ENCODE peak calls at places on chromosomes 1 and 21, in nine cellular contexts. W, X, L, M, Y, T, C, V and E are unnamed samples.

GRCh38 chr21:15004721-15005370 is 60.0 kb downstream of the NRIP1 start:
- DNase-seq in W (no peak), X (peak), L (no peak), M (no peak), Y (no peak), T (no peak), C (no peak), V (no peak), E (no peak)

GRCh38 chr1:204630460-204630905 is 55.1 kb downstream of the LRRN2 start:
- DNase-seq in W (no peak), X (no peak), L (no peak), M (no peak), Y (no peak), T (no peak), C (no peak), V (no peak), E (no peak)

GRCh38 chr21:39221997-39222486 is 38.8 kb upstream of the PSMG1 start:
- DNase-seq in W (no peak), X (no peak), L (no peak), M (no peak), Y (no peak), T (no peak), C (no peak), V (no peak), E (no peak)

GRCh38 chr1:152827173-152827572 is at the start of gene LCE1A:
- DNase-seq in W (no peak), X (no peak), L (no peak), M (no peak), Y (no peak), T (no peak), C (no peak), V (no peak), E (no peak)

GRCh38 chr1:71231751-71232150 is 150.9 kb upstream of the ZRANB2 start:
- DNase-seq in W (no peak), X (peak), L (no peak), M (no peak), Y (no peak), T (no peak), C (peak), V (no peak), E (no peak)

GRCh38 chr1:119294728-119295127 is 73.9 kb upstream of the HAO2 start:
- DNase-seq in W (no peak), X (no peak), L (no peak), M (no peak), Y (no peak), T (no peak), C (no peak), V (no peak), E (no peak)

GRCh38 chr21:45974073-45975016 is 7.2 kb upstream of the COL6A1 start:
- DNase-seq in W (peak), X (peak), L (peak), M (no peak), Y (peak), T (peak), C (peak), V (peak), E (no peak)

GRCh38 chr1:231200417-231201031 is 38.7 kb downstream of the TRIM67 start:
- DNase-seq in W (no peak), X (peak), L (no peak), M (no peak), Y (no peak), T (peak), C (peak), V (no peak), E (no peak)

GRCh38 chr1:154745286-154745731 is 124.8 kb downstream of the KCNN3 start:
- DNase-seq in W (peak), X (peak), L (peak), M (no peak), Y (no peak), T (no peak), C (no peak), V (no peak), E (no peak)

GRCh38 chr1:182197555-182197954 is 136.0 kb upstream of the ZNF648 start:
- DNase-seq in W (peak), X (peak), L (no peak), M (no peak), Y (no peak), T (no peak), C (no peak), V (peak), E (no peak)

GRCh38 chr1:15522551-15522950 is 1.5 kb downstream of the CASP9 start:
- DNase-seq in W (no peak), X (no peak), L (no peak), M (no peak), Y (no peak), T (no peak), C (no peak), V (no peak), E (no peak)

GRCh38 chr1:184860535-184860934 is 105.9 kb upstream of the EDEM3 start:
- DNase-seq in W (no peak), X (peak), L (no peak), M (no peak), Y (no peak), T (no peak), C (no peak), V (no peak), E (no peak)

GRCh38 chr1:208278638-208279037 is 34.5 kb upstream of the PLXNA2 start:
- DNase-seq in W (no peak), X (no peak), L (no peak), M (no peak), Y (no peak), T (no peak), C (no peak), V (no peak), E (no peak)

GRCh38 chr1:223775711-223776074 is 63.4 kb downstream of the CAPN2 start:
- DNase-seq in W (no peak), X (no peak), L (no peak), M (no peak), Y (no peak), T (no peak), C (no peak), V (no peak), E (no peak)

GRCh38 chr1:160885080-160885479 is at the start of gene ITLN1:
- DNase-seq in W (no peak), X (no peak), L (no peak), M (no peak), Y (no peak), T (no peak), C (no peak), V (no peak), E (no peak)

GRCh38 chr1:11653616-11654570 is at the start of gene FBXO2:
- DNase-seq in W (no peak), X (no peak), L (peak), M (no peak), Y (no peak), T (peak), C (no peak), V (no peak), E (peak)

GRCh38 chr1:162349635-162350330 is 26.9 kb downstream of the SPATA46 start:
- DNase-seq in W (no peak), X (peak), L (no peak), M (no peak), Y (peak), T (peak), C (peak), V (no peak), E (no peak)

GRCh38 chr1:89821322-89822108 is 683 bp downstream of the LRRC8D start:
- DNase-seq in W (no peak), X (no peak), L (peak), M (no peak), Y (peak), T (no peak), C (peak), V (no peak), E (peak)

GRCh38 chr1:200905411-200906052 is 10.8 kb downstream of the INAVA start:
- DNase-seq in W (no peak), X (no peak), L (no peak), M (no peak), Y (no peak), T (no peak), C (peak), V (no peak), E (no peak)

GRCh38 chr1:150810958-150811676 is 3.1 kb upstream of the CTSK start:
- DNase-seq in W (no peak), X (no peak), L (no peak), M (no peak), Y (no peak), T (no peak), C (no peak), V (no peak), E (no peak)

GRCh38 chr1:97814121-97814520 is 106.7 kb downstream of the DPYD start:
- DNase-seq in W (no peak), X (peak), L (no peak), M (no peak), Y (no peak), T (peak), C (peak), V (no peak), E (no peak)

GRCh38 chr1:200846421-200846820 is 26.4 kb upstream of the GPR25 start:
- DNase-seq in W (no peak), X (no peak), L (no peak), M (no peak), Y (no peak), T (no peak), C (no peak), V (no peak), E (no peak)

GRCh38 chr1:152182942-152183341 is 23.9 kb upstream of the RPTN start:
- DNase-seq in W (no peak), X (peak), L (no peak), M (no peak), Y (peak), T (peak), C (peak), V (peak), E (no peak)

GRCh38 chr1:46188295-46189030 is 9.8 kb downstream of the POMGNT1 start:
- DNase-seq in W (no peak), X (peak), L (no peak), M (no peak), Y (no peak), T (peak), C (no peak), V (no peak), E (no peak)
- TF ChIP-seq CTCF in W (no peak), X (no peak), L (no peak), M (no peak), Y (no peak), T (peak), C (peak), V (no peak), E (no peak)

GRCh38 chr1:210374600-210374953 is 45.9 kb downstream of the HHAT start:
- DNase-seq in W (no peak), X (no peak), L (no peak), M (no peak), Y (no peak), T (no peak), C (no peak), V (no peak), E (no peak)
- TF ChIP-seq CTCF in W (no peak), X (no peak), L (no peak), M (no peak), Y (peak), T (no peak), C (no peak), V (no peak), E (no peak)

DNA sequence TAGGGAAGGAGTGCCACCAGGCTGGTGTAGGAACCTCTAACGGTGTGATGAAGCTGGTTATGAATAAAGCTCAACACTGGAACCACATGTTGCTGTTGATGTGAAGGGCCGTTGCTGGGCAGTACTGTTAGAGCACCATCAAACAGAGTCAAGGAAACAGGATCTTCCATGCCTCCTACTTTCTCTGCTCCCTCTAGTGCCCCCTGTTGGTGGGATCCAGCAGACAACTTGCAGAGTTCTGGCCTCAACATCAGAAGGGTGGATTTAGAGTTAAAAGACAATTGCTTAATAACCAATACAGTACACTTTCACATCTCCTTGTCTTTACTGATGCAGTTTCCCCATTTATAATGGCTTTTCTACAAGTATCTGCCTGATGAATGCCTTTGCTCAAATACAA is 336.4 kb downstream of the NTNG1 start:
- DNase-seq in W (no peak), X (no peak), L (no peak), M (no peak), Y (no peak), T (no peak), C (no peak), V (no peak), E (no peak)
- TF ChIP-seq CTCF in W (no peak), X (peak), L (no peak), M (no peak), Y (no peak), T (no peak), C (peak), V (no peak), E (peak)

GRCh38 chr1:2239384-2239985 is 11.4 kb downstream of the SKI start:
- DNase-seq in W (no peak), X (no peak), L (no peak), M (no peak), Y (no peak), T (no peak), C (no peak), V (no peak), E (no peak)

GRCh38 chr1:2235300-2235998 is 7.3 kb downstream of the SKI start:
- DNase-seq in W (no peak), X (no peak), L (no peak), M (no peak), Y (no peak), T (no peak), C (no peak), V (no peak), E (no peak)

GRCh38 chr1:2238361-2239055 is 10.4 kb downstream of the SKI start:
- DNase-seq in W (no peak), X (no peak), L (no peak), M (no peak), Y (no peak), T (no peak), C (no peak), V (no peak), E (no peak)

GRCh38 chr1:2236695-2237677 is 8.9 kb downstream of the SKI start:
- DNase-seq in W (no peak), X (no peak), L (no peak), M (no peak), Y (no peak), T (no peak), C (peak), V (no peak), E (no peak)

DNA sequence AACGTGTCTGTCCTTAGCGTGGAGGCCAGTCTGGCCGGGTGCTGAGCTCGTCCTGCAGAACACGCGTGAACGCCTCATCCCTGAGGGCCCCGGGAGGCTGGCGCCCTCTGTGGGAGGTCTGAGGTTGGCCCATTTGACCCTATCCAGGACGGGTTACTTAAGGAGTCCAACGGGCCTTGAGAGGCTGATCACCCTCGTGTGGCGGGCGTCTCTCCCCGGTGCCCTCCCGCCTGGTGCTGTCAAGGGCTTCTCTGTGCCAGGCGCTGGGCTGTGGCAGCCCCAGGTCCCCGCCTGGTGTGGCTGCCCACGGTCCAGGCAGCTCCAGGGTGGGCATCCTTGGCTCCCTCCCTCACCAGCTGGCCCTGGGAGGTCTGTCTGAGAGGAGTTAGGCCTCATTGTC is 9.7 kb downstream of the SKI start:
- DNase-seq in W (no peak), X (no peak), L (no peak), M (no peak), Y (no peak), T (no peak), C (peak), V (no peak), E (no peak)
- TF ChIP-seq CTCF in W (no peak), X (peak), L (peak), M (no peak), Y (no peak), T (no peak), C (peak), V (no peak), E (peak)

GRCh38 chr1:219703240-219703639 is 90.3 kb upstream of the ZC3H11B start:
- DNase-seq in W (no peak), X (no peak), L (no peak), M (no peak), Y (no peak), T (no peak), C (no peak), V (no peak), E (no peak)
- TF ChIP-seq CTCF in W (no peak), X (no peak), L (no peak), M (no peak), Y (no peak), T (no peak), C (peak), V (no peak), E (no peak)

GRCh38 chr1:65066379-65066765 is 81.6 kb upstream of the AK4 start:
- DNase-seq in W (no peak), X (no peak), L (no peak), M (no peak), Y (no peak), T (no peak), C (no peak), V (no peak), E (no peak)

GRCh38 chr1:65059930-65060538 is 88.0 kb upstream of the AK4 start:
- DNase-seq in W (no peak), X (peak), L (no peak), M (no peak), Y (peak), T (peak), C (peak), V (no peak), E (no peak)

GRCh38 chr1:65062339-65062738 is 85.7 kb upstream of the AK4 start:
- DNase-seq in W (no peak), X (no peak), L (no peak), M (no peak), Y (no peak), T (no peak), C (no peak), V (no peak), E (no peak)

GRCh38 chr1:65065535-65066378 is 82.2 kb upstream of the AK4 start:
- DNase-seq in W (peak), X (no peak), L (peak), M (no peak), Y (peak), T (no peak), C (no peak), V (peak), E (no peak)

GRCh38 chr1:65063025-65063424 is 85.0 kb upstream of the AK4 start:
- DNase-seq in W (no peak), X (no peak), L (no peak), M (no peak), Y (peak), T (no peak), C (no peak), V (no peak), E (no peak)
- TF ChIP-seq CTCF in W (no peak), X (no peak), L (peak), M (no peak), Y (peak), T (no peak), C (no peak), V (no peak), E (peak)

DNA sequence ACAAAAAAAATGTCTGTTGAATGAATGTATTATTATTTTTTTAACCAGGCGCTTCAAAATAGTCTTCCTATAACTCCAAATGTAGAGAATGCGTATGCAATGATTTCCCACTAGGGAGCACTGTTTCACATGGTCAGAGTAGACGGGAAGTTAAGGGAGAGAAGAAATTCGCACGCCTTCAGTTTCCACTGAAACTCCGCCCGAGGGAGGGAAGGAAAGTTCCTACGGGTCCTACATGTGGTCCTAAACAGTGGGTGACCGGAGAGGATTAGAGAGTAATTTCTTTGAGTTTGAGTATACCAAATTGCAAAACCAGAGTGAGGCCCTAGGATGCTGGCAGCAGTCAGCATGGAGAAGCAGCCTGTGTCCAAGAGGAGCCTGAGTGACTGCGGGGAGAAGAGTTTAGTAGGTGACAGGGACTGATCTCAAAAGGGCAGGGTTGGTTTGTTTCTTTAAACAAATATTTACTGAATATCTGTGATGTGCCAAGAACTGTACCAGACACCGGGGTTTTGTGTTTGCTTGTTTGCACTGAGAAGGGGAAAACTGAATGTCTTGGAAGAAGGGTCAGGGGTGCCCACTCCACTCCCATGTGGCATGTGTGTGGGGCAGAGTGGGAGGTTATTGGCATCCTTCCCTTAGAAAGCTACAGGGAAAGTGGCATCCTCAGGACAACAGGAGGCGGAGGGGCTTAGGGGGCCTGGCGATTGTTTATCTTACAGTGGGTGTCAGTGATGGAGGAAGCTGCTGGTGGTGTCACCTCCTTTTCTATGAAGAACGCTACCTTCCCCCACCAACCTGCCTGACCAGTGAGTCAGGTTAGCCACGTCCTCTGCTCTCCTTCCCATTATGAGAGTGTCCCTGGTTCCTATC is 22.8 kb downstream of the RNU5D-1 start:
- DNase-seq in W (no peak), X (peak), L (no peak), M (no peak), Y (peak), T (peak), C (peak), V (peak), E (peak)
- TF ChIP-seq CTCF in W (peak), X (peak), L (peak), M (peak), Y (peak), T (peak), C (peak), V (peak), E (peak)

GRCh38 chr21:28781602-28782274 is 210.9 kb downstream of the LTN1 start:
- DNase-seq in W (no peak), X (peak), L (no peak), M (no peak), Y (no peak), T (no peak), C (peak), V (no peak), E (peak)
- TF ChIP-seq CTCF in W (no peak), X (peak), L (peak), M (no peak), Y (peak), T (peak), C (peak), V (peak), E (peak)

GRCh38 chr1:179351281-179351680 is 14.5 kb upstream of the AXDND1 start:
- DNase-seq in W (no peak), X (no peak), L (no peak), M (no peak), Y (no peak), T (no peak), C (peak), V (no peak), E (no peak)

DNA sequence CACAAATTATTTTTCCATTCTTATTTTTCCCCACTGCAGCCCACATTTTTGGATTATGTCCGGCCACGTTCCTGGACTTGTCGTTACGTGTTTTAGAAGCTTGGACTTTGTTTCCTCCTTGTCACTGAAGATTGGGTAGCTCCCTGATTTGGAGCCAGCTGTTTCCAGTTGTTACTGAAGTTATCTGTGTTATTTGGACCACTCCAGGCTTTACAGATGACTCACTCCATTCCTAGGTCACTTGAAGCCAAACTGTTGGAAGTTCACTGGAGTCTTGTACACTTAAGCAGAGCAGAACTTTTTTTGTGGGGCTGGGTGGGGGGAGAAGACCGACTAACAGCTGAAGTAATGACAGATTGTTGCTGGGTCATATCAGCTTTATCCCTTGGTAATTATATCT is 12.2 kb upstream of the AXDND1 start:
- DNase-seq in W (peak), X (peak), L (peak), M (no peak), Y (no peak), T (peak), C (peak), V (peak), E (no peak)
- TF ChIP-seq CTCF in W (no peak), X (no peak), L (no peak), M (no peak), Y (no peak), T (no peak), C (no peak), V (no peak), E (no peak)